ENCODE peak calls at places on chromosome 11, in seven cellular contexts. D is Peyer's patch, L is fibroblast of pulmonary artery, X is IMR-90, M is PC-3, Z is foreskin fibroblast, J is A673. F is an unnamed sample.

GRCh38 chr11:44065161-44065571 is 904 bp upstream of the ACCS start:
- DNase-seq in D (no peak), L (no peak), X (no peak), M (no peak), Z (no peak), J (no peak), F (no peak)

GRCh38 chr11:96869207-96869606 is 479.4 kb downstream of the JRKL start:
- DNase-seq in D (no peak), L (peak), X (no peak), M (peak), Z (no peak), J (no peak), F (peak)

GRCh38 chr11:422249-422656 is 7.5 kb upstream of the SIGIRR start:
- DNase-seq in D (no peak), L (no peak), X (no peak), M (no peak), Z (peak), J (no peak), F (no peak)

GRCh38 chr11:47052576-47052975 is 116.0 kb downstream of the CSTPP1 start:
- DNase-seq in D (no peak), L (no peak), X (no peak), M (no peak), Z (no peak), J (no peak), F (no peak)

GRCh38 chr11:82547163-82547560 is 186.5 kb downstream of the FAM181B start:
- DNase-seq in D (no peak), L (no peak), X (no peak), M (no peak), Z (no peak), J (no peak), F (no peak)

GRCh38 chr11:69382131-69383128 is 88.5 kb downstream of the MYEOV start:
- DNase-seq in D (peak), L (peak), X (no peak), M (peak), Z (peak), J (no peak), F (no peak)

GRCh38 chr11:6736495-6737121 is 35.2 kb downstream of the OR2AG2 start:
- DNase-seq in D (no peak), L (no peak), X (no peak), M (no peak), Z (no peak), J (peak), F (peak)

GRCh38 chr11:60887531-60887930 is 18.9 kb downstream of the PRPF19 start:
- DNase-seq in D (peak), L (peak), X (peak), M (peak), Z (peak), J (peak), F (peak)

GRCh38 chr11:85619497-85619896 is 7.6 kb downstream of the DLG2 start:
- DNase-seq in D (no peak), L (no peak), X (no peak), M (no peak), Z (peak), J (no peak), F (no peak)

GRCh38 chr11:119117004-119117706 is 4.2 kb upstream of the HINFP start:
- DNase-seq in D (no peak), L (no peak), X (no peak), M (no peak), Z (no peak), J (no peak), F (no peak)

GRCh38 chr11:65316979-65317786 is 2.5 kb downstream of the CDC42EP2 start:
- DNase-seq in D (peak), L (peak), X (peak), M (peak), Z (peak), J (peak), F (peak)

GRCh38 chr11:65315204-65315865 is 669 bp downstream of the CDC42EP2 start:
- DNase-seq in D (peak), L (peak), X (peak), M (peak), Z (peak), J (peak), F (peak)

GRCh38 chr11:65316311-65316978 is 1.8 kb downstream of the CDC42EP2 start:
- DNase-seq in D (no peak), L (peak), X (peak), M (peak), Z (peak), J (no peak), F (peak)

GRCh38 chr11:65314501-65315203 is at the start of gene CDC42EP2:
- DNase-seq in D (peak), L (peak), X (peak), M (peak), Z (peak), J (peak), F (peak)

DNA sequence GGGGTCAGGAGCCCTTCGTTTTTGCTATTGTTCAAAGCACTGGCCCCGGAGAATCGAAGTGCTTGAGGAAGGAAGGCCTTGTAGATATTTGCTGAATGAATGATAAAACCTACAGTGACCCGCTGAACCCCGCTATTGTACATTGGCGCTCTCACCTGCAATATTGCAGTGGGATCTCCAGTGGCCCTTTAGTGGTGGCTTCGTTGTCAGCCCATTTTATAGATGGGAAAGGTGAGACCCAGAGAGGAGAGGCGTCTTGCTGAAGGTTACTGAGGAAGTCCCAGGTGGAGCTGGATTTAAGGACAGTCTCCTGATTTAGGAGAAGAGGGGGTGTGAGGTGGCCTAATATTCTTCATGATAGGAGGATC is 1.2 kb downstream of the CDC42EP2 start:
- DNase-seq in D (no peak), L (no peak), X (no peak), M (peak), Z (no peak), J (no peak), F (peak)
- TF ChIP-seq CTCF in D (no peak), L (no peak), X (no peak), M (peak), Z (no peak), J (peak), F (no peak)

DNA sequence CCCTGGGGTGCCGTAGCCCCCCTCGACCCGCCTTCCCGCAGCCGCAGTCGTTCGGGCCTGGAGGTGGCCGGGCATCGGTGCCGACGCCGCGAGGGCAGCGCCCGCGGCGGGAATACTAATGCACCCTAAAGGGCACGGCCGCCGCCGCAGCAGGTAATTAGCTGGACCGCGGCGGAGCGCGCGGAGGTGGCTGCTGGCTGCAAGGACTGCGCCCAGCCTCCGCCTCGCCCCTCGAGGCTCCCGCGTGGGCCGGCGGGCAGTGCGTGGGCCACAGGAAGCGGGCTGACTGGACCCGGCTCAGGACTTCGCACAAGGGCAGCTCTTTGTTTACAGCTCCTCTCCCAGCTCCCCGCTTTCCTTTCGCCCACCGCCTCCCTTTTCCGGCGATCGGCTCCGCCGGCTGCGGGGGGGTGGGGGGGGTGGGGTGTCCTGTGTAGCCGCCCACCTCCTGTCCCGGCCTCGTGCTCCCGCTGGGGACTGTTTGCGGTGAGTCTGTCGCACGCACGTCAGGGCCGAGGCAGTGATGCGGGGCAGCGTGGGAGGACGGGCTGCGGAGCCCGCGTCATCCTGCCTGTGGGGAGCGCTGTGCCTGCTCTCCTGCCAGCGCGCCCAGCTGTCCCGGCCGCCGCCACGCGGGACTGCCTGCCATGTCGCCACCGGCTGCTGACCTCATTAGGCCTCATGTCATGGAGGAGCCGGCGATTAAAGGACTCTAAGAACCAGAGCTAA is 53.2 kb downstream of the GRIK4 start:
- DNase-seq in D (no peak), L (peak), X (peak), M (no peak), Z (peak), J (peak), F (peak)
- H3K4me3 ChIP-seq in D (peak), L (peak), X (peak), M (peak), Z (peak), J (peak), F (peak)

GRCh38 chr11:73907191-73907590 is 30.4 kb downstream of the PAAF1 start:
- DNase-seq in D (peak), L (peak), X (peak), M (peak), Z (peak), J (no peak), F (no peak)
- TF ChIP-seq CTCF in D (no peak), L (peak), X (peak), M (peak), Z (no peak), J (no peak), F (no peak)

GRCh38 chr11:41459602-41460405 is at the start of gene LRRC4C:
- DNase-seq in D (no peak), L (no peak), X (no peak), M (peak), Z (no peak), J (no peak), F (no peak)
- H3K4me3 ChIP-seq in D (no peak), L (no peak), X (no peak), M (peak), Z (no peak), J (peak), F (no peak)

GRCh38 chr11:35332524-35332923 is 86.8 kb downstream of the SLC1A2 start:
- DNase-seq in D (no peak), L (no peak), X (no peak), M (no peak), Z (no peak), J (no peak), F (no peak)

GRCh38 chr11:35337919-35338316 is 81.4 kb downstream of the SLC1A2 start:
- DNase-seq in D (no peak), L (no peak), X (no peak), M (peak), Z (peak), J (no peak), F (no peak)

GRCh38 chr11:35335226-35335625 is 84.1 kb downstream of the SLC1A2 start:
- DNase-seq in D (no peak), L (peak), X (no peak), M (no peak), Z (peak), J (no peak), F (no peak)

GRCh38 chr11:35337136-35337918 is 82.0 kb downstream of the SLC1A2 start:
- DNase-seq in D (no peak), L (peak), X (peak), M (peak), Z (peak), J (peak), F (peak)

DNA sequence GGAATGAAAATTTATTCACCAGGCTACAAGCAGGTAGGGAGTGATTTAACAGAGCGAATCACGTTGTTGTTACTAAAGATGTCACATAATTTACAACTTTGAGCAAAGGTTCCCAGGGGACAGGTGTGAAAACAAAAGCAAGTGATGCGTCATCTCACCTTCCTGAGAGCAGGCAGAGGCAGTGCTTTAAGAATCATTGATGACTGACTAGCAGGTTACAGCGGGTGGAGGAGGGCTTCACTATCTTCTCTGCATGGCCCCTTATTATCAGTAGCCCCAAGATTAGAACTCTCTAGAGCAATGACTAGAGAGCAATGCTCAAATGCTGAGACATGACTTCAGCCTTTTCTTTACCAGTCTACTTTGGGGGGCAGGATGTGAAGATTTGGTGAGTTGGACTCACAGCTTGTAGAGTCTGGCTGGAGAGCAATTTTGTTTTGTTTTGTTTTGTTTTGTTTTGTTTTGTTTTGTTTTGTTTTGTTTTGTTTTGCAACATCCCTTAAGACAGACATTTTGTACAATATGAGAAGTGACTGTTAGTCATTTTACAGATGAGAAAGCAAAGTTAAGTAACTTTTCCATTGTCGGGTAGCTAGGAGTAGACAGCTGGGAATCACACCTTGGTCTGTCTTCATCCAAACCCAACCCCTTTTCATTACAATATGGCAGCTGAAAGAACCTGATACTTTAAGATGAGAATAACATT is 84.8 kb downstream of the SLC1A2 start:
- DNase-seq in D (peak), L (peak), X (no peak), M (no peak), Z (peak), J (no peak), F (no peak)
- TF ChIP-seq CTCF in D (no peak), L (no peak), X (no peak), M (no peak), Z (no peak), J (no peak), F (no peak)

DNA sequence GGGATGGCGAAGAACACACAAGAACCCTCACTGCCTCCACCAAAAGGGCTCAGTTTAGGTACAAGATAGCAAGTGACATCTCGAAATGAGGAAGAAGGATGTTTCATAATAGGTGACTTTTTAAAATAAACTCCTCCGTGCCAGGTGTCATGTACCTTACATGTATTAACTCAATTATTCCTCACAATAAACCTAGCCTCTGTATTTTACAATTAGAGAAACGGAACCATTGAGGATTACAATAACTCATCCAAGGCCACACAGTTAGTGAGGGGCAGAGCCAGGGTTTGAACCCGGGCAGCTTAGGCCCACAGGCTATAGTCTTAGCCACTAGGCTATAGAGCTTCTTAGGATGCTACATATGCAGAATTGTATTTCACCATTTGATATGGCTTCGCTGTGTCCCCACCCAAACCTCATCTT is 965 bp upstream of the PAMR1 start:
- DNase-seq in D (no peak), L (no peak), X (peak), M (no peak), Z (no peak), J (peak), F (peak)
- H3K4me3 ChIP-seq in D (no peak), L (no peak), X (no peak), M (no peak), Z (peak), J (no peak), F (no peak)

DNA sequence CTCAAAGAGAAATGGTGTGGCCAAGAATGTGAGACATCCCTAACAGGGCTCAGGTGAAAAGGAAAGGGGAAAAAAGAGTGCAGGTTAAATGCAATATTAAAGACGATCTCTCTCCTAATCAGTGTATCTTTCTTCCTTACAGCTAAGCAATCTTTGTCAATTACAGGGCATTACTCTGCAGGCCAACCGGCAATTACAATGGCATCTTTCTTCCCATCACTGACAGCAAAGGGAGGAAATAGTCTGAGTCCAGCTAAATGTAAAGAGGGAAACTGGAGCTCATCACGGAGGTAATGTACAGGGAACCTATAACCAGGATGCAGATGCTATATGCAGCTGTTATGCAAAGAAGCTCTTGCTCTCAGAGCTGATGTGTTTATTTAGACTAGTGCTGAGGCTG is 121.7 kb downstream of the KIRREL3 start:
- DNase-seq in D (no peak), L (no peak), X (no peak), M (no peak), Z (peak), J (no peak), F (no peak)
- TF ChIP-seq CTCF in D (no peak), L (no peak), X (no peak), M (no peak), Z (no peak), J (no peak), F (no peak)

DNA sequence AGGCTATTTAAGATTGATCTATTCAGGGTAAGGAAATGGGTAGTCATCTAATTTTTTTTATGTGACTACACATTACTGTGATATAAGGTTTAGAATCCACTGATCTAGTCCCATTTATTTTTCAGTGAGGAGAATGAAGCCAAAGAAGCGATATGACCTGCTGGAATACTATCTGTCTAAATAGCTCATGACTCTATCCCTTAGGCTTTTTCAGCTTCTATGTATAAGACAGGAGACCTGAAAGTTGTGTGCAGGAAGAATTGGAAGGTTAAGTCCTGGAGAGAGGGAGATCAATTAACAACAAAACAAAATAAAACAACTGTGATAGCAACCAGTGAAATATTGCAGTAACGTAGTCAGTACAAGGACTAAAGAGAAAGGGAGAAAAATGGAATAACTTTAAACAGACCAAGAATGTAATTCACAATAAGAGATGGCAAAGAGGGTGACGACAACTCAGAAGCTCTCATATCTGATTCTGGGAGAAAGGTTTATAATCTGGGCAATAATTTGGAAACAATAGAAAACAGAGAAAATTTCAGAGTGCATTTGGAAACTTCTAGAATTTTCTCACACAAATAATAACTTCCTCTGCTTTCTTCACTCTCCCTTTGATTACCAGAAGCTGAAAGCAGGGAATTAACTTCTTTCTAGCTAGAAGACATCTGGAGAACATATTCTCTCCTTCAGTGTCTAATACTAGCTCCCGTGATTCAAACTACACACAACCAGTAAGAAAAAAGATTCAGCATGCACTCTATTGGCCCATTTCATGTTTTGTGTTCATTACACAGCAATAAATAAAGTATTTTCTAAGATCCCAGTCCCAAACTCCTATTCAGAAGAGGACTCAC is 19.2 kb upstream of the CASP12 start:
- DNase-seq in D (no peak), L (no peak), X (no peak), M (no peak), Z (peak), J (no peak), F (no peak)
- H3K4me3 ChIP-seq in D (peak), L (peak), X (peak), M (peak), Z (peak), J (peak), F (peak)

F was measured in astrocyte of the spinal cord.